ENCODE peak calls at places on chromosomes 1 and 21, in four cellular contexts. One of them, this sample, is unnamed.
A peak's percentile ranks its signal among the peaks of the same experiment; 100 is the strongest.

GRCh38 chr1:42971848-42972291 is 13.2 kb upstream of the SLC2A1 start:
- DNase-seq in upper lobe of right lung: no peak
- DNase-seq in tibial artery: no peak
- DNase-seq in HCT116: no peak
- DNase-seq in this sample: no peak

GRCh38 chr1:7584157-7584556 is 186.9 kb upstream of the VAMP3 start:
- DNase-seq in HCT116: no peak
- DNase-seq in upper lobe of right lung: peak; percentile 42
- DNase-seq in tibial artery: peak; percentile 2
- DNase-seq in this sample: no peak

GRCh38 chr1:22089134-22089571 is 36.6 kb downstream of the CDC42 start:
- DNase-seq in HCT116: no peak
- DNase-seq in upper lobe of right lung: no peak
- DNase-seq in tibial artery: no peak
- DNase-seq in this sample: no peak

GRCh38 chr1:7650801-7651200 is 120.3 kb upstream of the VAMP3 start:
- DNase-seq in HCT116: no peak
- DNase-seq in upper lobe of right lung: peak; percentile 83
- DNase-seq in tibial artery: no peak
- DNase-seq in this sample: no peak

GRCh38 chr1:201455098-201455497 is 13.9 kb downstream of the PHLDA3 start:
- DNase-seq in tibial artery: no peak
- DNase-seq in upper lobe of right lung: peak; percentile 84
- DNase-seq in HCT116: no peak
- DNase-seq in this sample: peak; percentile 64

GRCh38 chr1:157091668-157092273 is 7.8 kb downstream of the ETV3L start:
- DNase-seq in HCT116: no peak
- DNase-seq in tibial artery: no peak
- DNase-seq in upper lobe of right lung: peak; percentile 19
- DNase-seq in this sample: no peak

GRCh38 chr1:206081811-206082210 is 28.8 kb downstream of the RHEX start:
- DNase-seq in upper lobe of right lung: no peak
- DNase-seq in HCT116: no peak
- DNase-seq in tibial artery: no peak
- DNase-seq in this sample: no peak

GRCh38 chr1:117735045-117735992 is 129.5 kb downstream of the TENT5C start:
- DNase-seq in upper lobe of right lung: no peak
- DNase-seq in HCT116: no peak
- DNase-seq in tibial artery: no peak
- DNase-seq in this sample: no peak

GRCh38 chr1:242506724-242507123 is 17.8 kb downstream of the PLD5 start:
- DNase-seq in HCT116: no peak
- DNase-seq in upper lobe of right lung: no peak
- DNase-seq in tibial artery: no peak
- DNase-seq in this sample: no peak

GRCh38 chr1:179709841-179710329 is 33.2 kb upstream of the FAM163A start:
- DNase-seq in upper lobe of right lung: no peak
- DNase-seq in tibial artery: no peak
- DNase-seq in HCT116: no peak
- DNase-seq in this sample: no peak

GRCh38 chr1:157104598-157105293 is 5.1 kb upstream of the ETV3L start:
- DNase-seq in HCT116: no peak
- DNase-seq in upper lobe of right lung: peak; percentile 2
- DNase-seq in tibial artery: no peak
- DNase-seq in this sample: no peak

GRCh38 chr21:19328954-19329353 is 925.4 kb upstream of the TMPRSS15 start:
- DNase-seq in HCT116: no peak
- DNase-seq in tibial artery: no peak
- DNase-seq in upper lobe of right lung: no peak
- DNase-seq in this sample: no peak

GRCh38 chr1:116777831-116778830 is 23.9 kb downstream of the CD2 start:
- DNase-seq in upper lobe of right lung: no peak
- DNase-seq in HCT116: no peak
- DNase-seq in tibial artery: no peak
- DNase-seq in this sample: no peak

GRCh38 chr1:61344711-61345110 is 262.4 kb downstream of the NFIA start:
- DNase-seq in upper lobe of right lung: no peak
- DNase-seq in tibial artery: no peak
- DNase-seq in HCT116: no peak
- DNase-seq in this sample: no peak

GRCh38 chr1:44245066-44245465 is 31.8 kb downstream of the DMAP1 start:
- DNase-seq in upper lobe of right lung: no peak
- DNase-seq in tibial artery: no peak
- DNase-seq in HCT116: no peak
- DNase-seq in this sample: no peak

GRCh38 chr1:94783342-94784264 is 36.6 kb upstream of the SLC44A3 start:
- DNase-seq in HCT116: no peak
- DNase-seq in upper lobe of right lung: peak; percentile 88
- DNase-seq in tibial artery: peak; percentile 92
- DNase-seq in this sample: peak; percentile 93
- H3K27ac ChIP-seq in HCT116: no peak overlapping the region
- H3K27ac ChIP-seq in upper lobe of right lung: peak overlapping the region; percentile 76
- H3K27ac ChIP-seq in tibial artery: peak overlapping the region; percentile 82
- H3K27ac ChIP-seq in this sample: peak overlapping the region; percentile 79

GRCh38 chr1:10776206-10776905 is 20.1 kb downstream of the CASZ1 start:
- DNase-seq in tibial artery: no peak
- DNase-seq in HCT116: no peak
- DNase-seq in upper lobe of right lung: no peak
- DNase-seq in this sample: peak; percentile 57
- H3K27ac ChIP-seq in tibial artery: no peak overlapping the region
- H3K27ac ChIP-seq in HCT116: no peak overlapping the region
- H3K27ac ChIP-seq in upper lobe of right lung: no peak overlapping the region
- H3K27ac ChIP-seq in this sample: no peak overlapping the region

DNA sequence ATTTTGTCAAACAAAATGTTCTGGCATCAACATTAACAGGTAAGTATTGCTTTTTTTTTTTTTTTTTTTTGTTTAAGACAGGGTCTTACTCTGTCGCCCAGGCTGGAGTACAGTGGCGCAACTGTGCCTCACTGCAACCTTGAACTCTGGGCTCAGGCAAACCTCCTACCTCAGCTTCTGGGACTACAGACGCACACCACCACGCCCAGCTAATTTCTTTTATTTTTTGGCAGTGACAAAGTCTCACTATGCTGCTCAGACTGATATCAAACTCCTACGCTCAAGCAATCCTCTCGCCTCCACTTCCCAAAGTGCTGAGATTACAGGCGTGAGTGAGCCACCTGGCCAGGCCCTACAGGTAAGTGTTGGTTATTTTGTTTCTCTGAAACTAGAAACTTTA is 2.4 kb downstream of the TUT4 start:
- DNase-seq in tibial artery: no peak
- DNase-seq in HCT116: no peak
- DNase-seq in upper lobe of right lung: no peak
- DNase-seq in this sample: no peak
- H3K27ac ChIP-seq in tibial artery: no peak overlapping the region
- H3K27ac ChIP-seq in HCT116: no peak overlapping the region
- H3K27ac ChIP-seq in upper lobe of right lung: no peak overlapping the region
- H3K27ac ChIP-seq in this sample: no peak overlapping the region

GRCh38 chr1:154490327-154490726 is 11.7 kb upstream of the TDRD10 start:
- DNase-seq in HCT116: no peak
- DNase-seq in upper lobe of right lung: no peak
- DNase-seq in tibial artery: no peak
- DNase-seq in this sample: no peak
- H3K27ac ChIP-seq in HCT116: no peak overlapping the region
- H3K27ac ChIP-seq in upper lobe of right lung: peak overlapping the region; percentile 28
- H3K27ac ChIP-seq in tibial artery: no peak overlapping the region
- H3K27ac ChIP-seq in this sample: no peak overlapping the region

DNA sequence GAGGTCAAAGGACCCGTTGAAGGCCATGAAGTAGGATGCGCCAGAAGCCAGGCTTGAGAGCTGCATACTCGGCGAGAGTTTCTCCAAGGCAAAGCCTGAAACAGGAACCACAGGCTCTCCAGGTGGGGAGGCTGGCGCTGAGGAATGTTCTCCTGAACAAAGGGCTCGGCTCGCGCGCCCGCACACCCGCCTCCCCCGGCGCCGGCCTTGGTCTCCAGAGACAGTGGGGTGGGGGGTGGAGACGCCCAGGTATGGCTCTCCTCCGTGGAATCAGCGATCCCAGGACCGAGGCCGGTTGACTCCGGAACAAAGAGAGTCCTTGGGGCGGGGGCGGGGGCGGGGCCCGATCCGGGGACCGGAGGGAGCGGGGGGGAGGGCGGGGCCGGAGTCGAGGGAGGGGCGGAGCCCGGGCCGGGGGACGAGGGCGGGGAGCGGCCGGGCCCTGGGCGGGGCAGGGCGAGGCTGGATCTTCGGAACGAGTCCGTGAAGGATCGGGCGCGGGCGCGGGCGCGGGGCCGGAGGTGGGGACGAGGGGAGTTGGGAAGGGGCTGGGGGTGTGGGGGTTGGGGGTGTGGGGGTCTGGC is 85.0 kb downstream of the NKAIN1 start:
- DNase-seq in HCT116: no peak
- DNase-seq in upper lobe of right lung: peak; percentile 93
- DNase-seq in tibial artery: peak; percentile 29
- DNase-seq in this sample: peak; percentile 83
- H3K27ac ChIP-seq in HCT116: peak overlapping the region; percentile 88
- H3K27ac ChIP-seq in upper lobe of right lung: peak overlapping the region; percentile 83
- H3K27ac ChIP-seq in tibial artery: peak overlapping the region; percentile 88
- H3K27ac ChIP-seq in this sample: peak overlapping the region; percentile 90

DNA sequence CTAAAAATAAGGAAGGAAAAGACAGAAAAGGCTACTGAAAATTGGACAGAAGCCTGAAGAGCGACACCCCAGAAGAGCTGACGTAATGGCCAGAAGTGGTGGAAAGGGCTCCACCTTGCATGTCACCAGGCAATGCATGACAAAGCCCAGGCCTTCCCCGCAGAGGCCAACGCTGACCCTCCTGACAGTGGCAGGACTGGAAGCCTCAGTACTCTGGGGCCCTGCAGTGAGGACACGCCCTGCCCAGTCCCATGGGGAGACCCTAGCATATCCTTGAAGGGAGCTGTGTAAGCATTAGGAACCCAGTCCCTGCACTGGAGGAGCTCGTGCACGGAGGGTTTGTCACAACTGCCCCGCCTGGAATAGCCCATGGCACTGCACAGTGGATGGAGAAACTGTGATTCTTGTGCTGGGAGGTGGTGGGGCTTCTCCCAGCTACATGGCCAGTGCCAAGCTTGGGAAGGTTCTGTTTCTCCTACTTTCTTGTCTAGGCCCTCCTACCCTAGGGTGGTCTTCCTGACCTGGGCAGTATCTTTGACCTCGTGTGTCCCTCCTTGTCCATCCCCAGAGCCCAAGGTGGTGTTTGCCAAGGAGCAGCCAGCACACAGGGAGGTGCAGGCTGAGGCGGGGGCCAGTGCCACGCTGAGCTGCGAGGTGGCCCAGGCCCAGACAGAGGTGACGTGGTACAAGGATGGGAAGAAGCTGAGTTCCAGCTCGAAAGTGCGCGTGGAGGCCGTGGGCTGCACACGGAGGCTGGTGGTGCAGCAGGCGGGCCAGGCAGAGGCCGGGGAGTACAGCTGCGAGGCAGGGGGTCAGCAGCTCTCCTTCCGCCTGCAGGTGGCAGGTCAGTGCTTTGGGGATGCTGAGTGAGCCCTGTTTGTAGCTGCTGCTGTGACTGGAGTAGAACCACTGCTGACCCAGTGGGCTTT is 60.4 kb downstream of the OBSCN start:
- DNase-seq in HCT116: no peak
- DNase-seq in tibial artery: no peak
- DNase-seq in upper lobe of right lung: no peak
- DNase-seq in this sample: peak; percentile 65
- H3K27ac ChIP-seq in HCT116: no peak overlapping the region
- H3K27ac ChIP-seq in tibial artery: no peak overlapping the region
- H3K27ac ChIP-seq in upper lobe of right lung: no peak overlapping the region
- H3K27ac ChIP-seq in this sample: no peak overlapping the region

GRCh38 chr1:67835663-67836452 is 2.6 kb upstream of the GNG12 start:
- DNase-seq in HCT116: no peak
- DNase-seq in upper lobe of right lung: no peak
- DNase-seq in tibial artery: no peak
- DNase-seq in this sample: no peak

GRCh38 chr1:67831850-67832513 is 1.3 kb downstream of the GNG12 start:
- DNase-seq in tibial artery: peak; percentile 72
- DNase-seq in upper lobe of right lung: peak; percentile 76
- DNase-seq in HCT116: peak; percentile 40
- DNase-seq in this sample: peak; percentile 83

GRCh38 chr1:67832737-67833594 is at the start of gene GNG12:
- DNase-seq in tibial artery: peak; percentile 78
- DNase-seq in upper lobe of right lung: peak; percentile 86
- DNase-seq in HCT116: peak; percentile 51
- DNase-seq in this sample: peak; percentile 89

GRCh38 chr1:67834246-67834877 is 1.1 kb upstream of the GNG12 start:
- DNase-seq in HCT116: no peak
- DNase-seq in upper lobe of right lung: no peak
- DNase-seq in tibial artery: no peak
- DNase-seq in this sample: no peak

DNA sequence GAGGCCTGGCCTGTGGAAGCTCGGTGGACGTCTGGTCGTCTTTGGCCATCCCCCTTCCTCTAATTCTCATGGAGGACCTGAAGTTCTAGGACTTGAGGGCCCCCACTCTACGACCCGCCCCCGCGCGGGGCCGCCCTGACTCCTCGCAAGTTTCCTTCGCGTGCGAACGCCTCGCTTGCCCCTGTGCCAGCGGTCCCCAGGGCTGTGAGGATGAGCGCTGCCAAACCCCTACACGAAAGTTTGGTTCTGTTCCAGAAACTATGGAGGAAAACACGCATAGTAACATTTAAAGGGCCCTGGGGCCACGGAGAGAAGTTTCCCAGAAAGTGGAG is 294 bp upstream of the GNG12 start:
- DNase-seq in upper lobe of right lung: no peak
- DNase-seq in tibial artery: peak; percentile 36
- DNase-seq in HCT116: no peak
- DNase-seq in this sample: peak; percentile 83
- H3K27ac ChIP-seq in upper lobe of right lung: peak overlapping the region; percentile 83
- H3K27ac ChIP-seq in tibial artery: peak overlapping the region; percentile 98
- H3K27ac ChIP-seq in HCT116: peak overlapping the region; percentile 79
- H3K27ac ChIP-seq in this sample: peak overlapping the region; percentile 90

DNA sequence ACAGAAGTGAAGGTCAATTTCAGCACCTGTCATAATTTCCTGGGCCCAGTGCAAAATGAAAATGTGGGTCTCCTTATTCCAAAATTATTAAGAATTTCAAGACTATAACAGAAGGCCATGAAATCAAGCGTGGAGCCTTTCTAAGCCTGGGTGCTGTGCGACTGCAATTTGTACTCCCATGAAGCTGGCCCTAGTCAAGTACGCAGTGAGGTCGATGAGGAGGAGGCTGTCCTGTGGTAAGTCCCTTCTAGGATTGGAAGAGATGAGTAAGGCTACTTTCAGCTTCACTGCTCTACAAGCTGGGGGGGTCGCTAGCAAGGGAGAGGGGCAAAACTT is 449 bp upstream of the NUDC start:
- DNase-seq in tibial artery: peak; percentile 24
- DNase-seq in HCT116: no peak
- DNase-seq in upper lobe of right lung: no peak
- DNase-seq in this sample: no peak
- H3K27ac ChIP-seq in tibial artery: peak overlapping the region; percentile 91
- H3K27ac ChIP-seq in HCT116: peak overlapping the region; percentile 92
- H3K27ac ChIP-seq in upper lobe of right lung: peak overlapping the region; percentile 78
- H3K27ac ChIP-seq in this sample: peak overlapping the region; percentile 73

DNA sequence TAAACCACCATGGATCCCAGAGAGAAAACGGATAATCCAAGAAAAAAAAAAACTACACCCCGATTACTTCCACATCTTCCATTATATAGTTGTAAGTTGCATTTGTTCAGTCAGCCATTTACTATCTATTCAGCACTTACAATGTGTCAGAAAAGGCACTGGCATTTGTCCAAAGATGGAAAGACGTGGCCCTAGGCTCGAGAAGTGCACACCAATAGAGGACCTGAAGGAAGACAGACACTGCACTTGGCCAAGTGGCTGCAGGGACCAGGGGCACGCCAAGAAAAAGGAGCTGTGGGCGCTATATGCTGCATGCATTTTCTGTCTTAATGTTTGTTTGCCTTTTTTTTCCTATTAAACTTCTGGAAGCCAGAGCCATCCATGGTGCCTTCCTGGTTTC is 45.2 kb upstream of the LYST start:
- DNase-seq in tibial artery: no peak
- DNase-seq in HCT116: no peak
- DNase-seq in upper lobe of right lung: no peak
- DNase-seq in this sample: no peak
- H3K27ac ChIP-seq in tibial artery: no peak overlapping the region
- H3K27ac ChIP-seq in HCT116: no peak overlapping the region
- H3K27ac ChIP-seq in upper lobe of right lung: no peak overlapping the region
- H3K27ac ChIP-seq in this sample: no peak overlapping the region

This sample was measured in coronary artery.